ENCODE peak calls at places on chromosomes 1 and 21, in five cellular contexts. H, B, L, N and G are unnamed samples.

GRCh38 chr21:41358193-41359166 is 3.3 kb upstream of the MX2 start:
- DNase-seq in B (no peak), N (no peak), L (no peak), H (no peak), G (no peak)

GRCh38 chr1:59705849-59706599 is 108.7 kb upstream of the HOOK1 start:
- DNase-seq in L (no peak), N (no peak), B (no peak), H (no peak), G (no peak)

GRCh38 chr1:106584663-106585062 is 471.8 kb upstream of the PRMT6 start:
- DNase-seq in N (no peak), H (no peak), L (no peak), B (no peak), G (no peak)

GRCh38 chr1:244029137-244029536 is 21.9 kb upstream of the ZBTB18 start:
- DNase-seq in L (no peak), N (no peak), B (peak), H (no peak), G (no peak)

GRCh38 chr1:30413606-30414005 is 309.8 kb downstream of the MATN1 start:
- DNase-seq in L (no peak), B (no peak), H (no peak), N (no peak), G (no peak)

GRCh38 chr21:44510508-44511218 is 29.3 kb downstream of the KRTAP10-1 start:
- DNase-seq in L (peak), B (peak), N (peak), H (peak), G (peak)

GRCh38 chr1:91795601-91796389 is 90.2 kb downstream of the TGFBR3 start:
- DNase-seq in L (no peak), B (peak), H (no peak), N (no peak), G (no peak)

GRCh38 chr1:22517936-22518335 is 45.4 kb upstream of the EPHA8 start:
- DNase-seq in B (no peak), N (no peak), L (no peak), H (no peak), G (no peak)

GRCh38 chr1:213231795-213232231 is 180.8 kb downstream of the RPS6KC1 start:
- DNase-seq in L (no peak), B (peak), H (no peak), N (peak), G (no peak)

GRCh38 chr21:25107708-25108107 is 499.6 kb downstream of the MRPL39 start:
- DNase-seq in H (no peak), B (peak), N (no peak), L (no peak), G (no peak)

GRCh38 chr1:57249511-57249910 is 174.3 kb downstream of the DAB1 start:
- DNase-seq in H (no peak), N (no peak), L (no peak), B (no peak), G (no peak)

GRCh38 chr1:57258616-57259330 is 165.1 kb downstream of the DAB1 start:
- DNase-seq in H (no peak), N (no peak), L (no peak), B (no peak), G (no peak)

GRCh38 chr1:57252597-57253306 is 171.1 kb downstream of the DAB1 start:
- DNase-seq in N (peak), B (no peak), L (no peak), H (no peak), G (no peak)

GRCh38 chr1:57254006-57254405 is 169.9 kb downstream of the DAB1 start:
- DNase-seq in B (no peak), H (no peak), N (no peak), L (no peak), G (no peak)
- TF ChIP-seq EZH2phosphoT487 in B (no peak), H (no peak), N (no peak), L (no peak), G (no peak)

DNA sequence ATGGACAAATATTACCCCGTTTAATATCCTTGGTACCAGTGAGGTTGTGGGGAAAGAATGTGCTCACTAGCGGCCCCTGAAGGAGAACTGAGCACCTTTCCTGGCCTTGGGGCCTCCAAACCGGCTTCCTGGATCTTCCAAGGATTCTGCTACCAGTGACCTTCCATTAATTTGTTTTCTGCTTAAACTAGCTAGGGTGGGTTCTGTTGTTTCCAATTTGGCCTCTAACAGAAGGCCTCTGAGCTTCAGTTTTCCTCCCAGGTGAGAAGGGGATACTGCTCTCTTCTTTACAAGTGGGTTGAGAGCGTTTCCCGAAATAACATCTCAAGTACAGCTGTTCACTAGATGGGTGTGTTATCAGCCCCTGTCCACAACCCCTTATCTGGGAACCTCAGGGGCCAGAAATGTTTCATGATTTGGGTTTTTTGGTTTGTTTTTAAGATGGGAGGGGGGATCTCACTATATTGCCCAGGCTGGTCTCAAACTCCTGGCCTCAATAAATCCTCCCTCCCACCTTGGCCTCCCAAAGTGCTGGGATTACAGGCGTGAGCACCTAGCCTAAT is 16.9 kb upstream of the IFNGR2 start:
- DNase-seq in H (no peak), N (peak), B (peak), L (peak), G (no peak)
- TF ChIP-seq CTCF in H (no peak), N (peak), B (peak), L (peak), G (peak)

GRCh38 chr1:150151291-150152181 is 1.8 kb downstream of the PLEKHO1 start:
- DNase-seq in B (no peak), N (no peak), L (peak), H (no peak), G (no peak)
- TF ChIP-seq EZH2phosphoT487 in B (no peak), N (no peak), L (no peak), H (no peak), G (no peak)

GRCh38 chr1:52532732-52533327 is 20.1 kb downstream of the TUT4 start:
- DNase-seq in B (no peak), H (no peak), N (no peak), L (no peak), G (no peak)
- TF ChIP-seq CTCF in B (no peak), H (no peak), N (no peak), L (no peak), G (no peak)

DNA sequence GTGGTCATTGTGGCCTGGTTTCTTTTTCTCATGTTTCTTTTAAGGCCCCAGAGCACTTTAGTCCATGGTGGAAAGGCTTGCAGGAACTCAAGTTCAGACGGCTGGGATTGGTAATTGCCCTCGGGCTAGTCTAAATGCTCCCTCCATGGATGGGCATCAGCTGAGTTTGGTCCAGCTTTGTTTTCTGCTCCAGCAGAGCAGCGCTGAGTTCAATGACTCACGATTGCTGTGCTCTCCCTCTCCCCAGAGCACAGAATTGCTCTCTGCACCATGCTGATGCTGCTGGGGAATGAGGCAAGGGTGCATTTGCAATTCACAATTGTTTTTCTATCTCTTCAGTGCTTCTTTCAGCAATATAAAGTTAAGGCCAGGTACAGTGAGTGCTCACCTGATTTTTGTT is 1.8 kb upstream of the OR2T6 start:
- DNase-seq in B (peak), N (no peak), H (no peak), L (no peak), G (no peak)
- TF ChIP-seq EZH2phosphoT487 in B (no peak), N (no peak), H (no peak), L (no peak), G (no peak)

GRCh38 chr1:119539636-119540035 is 32.6 kb downstream of the HSD3B1 start:
- DNase-seq in L (no peak), H (no peak), B (no peak), N (no peak), G (no peak)
- TF ChIP-seq CTCF in L (no peak), H (no peak), B (no peak), N (no peak), G (no peak)

DNA sequence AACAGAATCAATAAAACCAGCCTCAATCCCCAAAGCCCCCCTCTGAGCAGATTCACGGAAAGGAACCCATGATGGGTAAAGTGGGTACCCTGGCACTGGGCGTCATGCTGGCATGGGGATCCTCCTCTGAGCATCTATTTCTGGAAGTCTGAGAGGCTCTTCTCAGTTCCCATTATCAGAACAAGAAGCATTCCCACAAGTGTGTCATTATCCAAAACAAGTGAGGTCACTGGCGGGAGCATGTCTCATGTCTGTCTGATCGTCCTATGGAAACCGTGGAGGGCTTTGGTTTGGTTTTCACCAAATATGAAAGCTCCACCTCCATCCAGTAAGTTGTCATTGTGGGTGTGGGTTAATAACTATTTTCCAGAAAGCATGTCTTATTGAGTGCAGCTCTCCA is 70.7 kb downstream of the PGM1 start:
- DNase-seq in N (no peak), B (peak), H (no peak), L (no peak), G (no peak)
- TF ChIP-seq EZH2phosphoT487 in N (no peak), B (no peak), H (no peak), L (no peak), G (no peak)

DNA sequence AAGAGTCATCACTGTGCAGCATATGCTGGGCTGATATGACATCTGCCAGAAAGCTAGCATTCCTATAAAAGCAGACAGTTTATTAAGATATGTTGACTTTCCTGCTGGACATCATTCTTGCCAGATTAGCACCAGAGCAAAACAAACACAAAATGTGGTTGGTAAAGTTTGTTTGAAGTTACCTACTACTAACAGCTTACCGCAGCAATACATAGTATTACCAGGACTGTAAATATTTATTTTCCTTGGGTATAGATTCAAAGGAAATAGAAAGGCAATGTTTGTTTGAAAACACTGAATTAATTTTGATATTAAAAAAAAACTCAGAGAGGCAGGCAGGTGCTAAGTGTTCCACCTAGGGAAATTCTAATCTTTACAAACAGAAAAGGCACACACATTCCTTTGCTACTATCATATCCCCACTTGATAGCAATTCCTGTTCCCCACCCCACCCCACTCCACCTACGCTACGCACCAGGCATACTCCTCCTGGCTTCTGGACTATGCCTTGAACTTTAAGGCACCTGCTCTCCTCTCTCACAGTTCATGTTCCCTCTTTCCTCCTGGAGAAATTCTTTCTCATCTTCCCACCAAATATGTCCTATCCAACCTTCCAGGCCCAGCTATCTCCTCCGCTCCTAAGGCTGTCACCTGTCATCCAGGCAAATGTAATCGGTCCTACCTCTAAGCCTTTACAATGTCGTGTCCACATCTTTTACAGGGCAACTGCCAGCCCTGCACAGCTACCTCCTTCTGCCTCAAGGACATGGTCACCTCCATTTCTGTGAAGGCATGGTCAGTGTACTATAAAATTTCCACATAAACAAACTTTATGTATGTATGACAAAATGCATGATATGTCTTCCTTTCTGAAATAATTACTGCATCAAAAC is 34.7 kb downstream of the PTPN14 start:
- DNase-seq in N (no peak), L (no peak), H (no peak), B (peak), G (no peak)
- TF ChIP-seq CTCF in N (no peak), L (no peak), H (no peak), B (no peak), G (no peak)

GRCh38 chr1:7594714-7595295 is 176.3 kb upstream of the VAMP3 start:
- DNase-seq in L (no peak), B (no peak), H (no peak), N (no peak), G (no peak)
- TF ChIP-seq EZH2phosphoT487 in L (no peak), B (no peak), H (no peak), N (no peak), G (no peak)

GRCh38 chr1:54800899-54801759 is at the start of gene TTC22:
- DNase-seq in H (peak), L (peak), B (peak), N (peak), G (peak)
- TF ChIP-seq CTCF in H (peak), L (peak), B (peak), N (peak), G (peak)